ENCODE peak calls at places on chromosomes 3 and 15, in four cellular contexts. S is WTC11, O is HepG2, V is K562. P is an unnamed sample.

GRCh38 chr3:52005571-52005986 is 9.9 kb upstream of the RPL29 start:
- DNase-seq in S (peak), O (no peak), V (peak), P (no peak)

GRCh38 chr3:110495201-110495927 is 576.3 kb upstream of the NECTIN3 start:
- DNase-seq in S (peak), O (no peak), V (no peak), P (no peak)

GRCh38 chr15:68374346-68374745 is 57.6 kb downstream of the ITGA11 start:
- DNase-seq in S (no peak), O (no peak), V (no peak), P (no peak)

GRCh38 chr3:156619376-156619775 is 55.0 kb upstream of the TIPARP start:
- DNase-seq in S (no peak), O (no peak), V (no peak), P (no peak)

GRCh38 chr3:186067360-186068242 is 41.3 kb downstream of the ETV5 start:
- DNase-seq in S (no peak), O (no peak), V (no peak), P (no peak)

GRCh38 chr3:61841111-61841845 is 279.9 kb downstream of the PTPRG start:
- DNase-seq in S (no peak), O (no peak), V (no peak), P (no peak)

GRCh38 chr3:120472121-120472844 is 21.5 kb upstream of the FSTL1 start:
- DNase-seq in S (no peak), O (no peak), V (no peak), P (no peak)

GRCh38 chr15:79953951-79954444 is 17.0 kb downstream of the BCL2A1 start:
- DNase-seq in S (no peak), O (no peak), V (no peak), P (no peak)

GRCh38 chr15:75167588-75168076 is 34.0 kb upstream of the C15orf39 start:
- DNase-seq in S (no peak), O (no peak), V (no peak), P (no peak)

GRCh38 chr15:62021991-62022600 is 38.2 kb downstream of the VPS13C start:
- DNase-seq in S (no peak), O (peak), V (no peak), P (no peak)

GRCh38 chr3:71489315-71489761 is 94.2 kb downstream of the FOXP1 start:
- DNase-seq in S (no peak), O (no peak), V (no peak), P (no peak)

GRCh38 chr3:115348391-115348790 is 201.3 kb upstream of the ZBTB20 start:
- DNase-seq in S (no peak), O (no peak), V (no peak), P (no peak)

GRCh38 chr3:117355566-117355965 is 646.0 kb downstream of the TUSC7 start:
- DNase-seq in S (peak), O (peak), V (no peak), P (peak)

GRCh38 chr3:52006017-52006819 is 10.5 kb upstream of the RPL29 start:
- DNase-seq in S (no peak), O (no peak), V (no peak), P (no peak)

GRCh38 chr3:36804295-36805055 is 40.1 kb upstream of the DCLK3 start:
- DNase-seq in S (peak), O (no peak), V (no peak), P (no peak)

GRCh38 chr15:93452537-93453211 is 363.7 kb upstream of the RGMA start:
- DNase-seq in S (no peak), O (no peak), V (no peak), P (no peak)

GRCh38 chr15:93451265-93451664 is 362.3 kb upstream of the RGMA start:
- DNase-seq in S (no peak), O (no peak), V (no peak), P (no peak)

GRCh38 chr15:93454788-93455187 is 365.8 kb upstream of the RGMA start:
- DNase-seq in S (no peak), O (no peak), V (no peak), P (no peak)

GRCh38 chr15:93451822-93452221 is 362.8 kb upstream of the RGMA start:
- DNase-seq in S (no peak), O (no peak), V (no peak), P (no peak)

GRCh38 chr15:93449798-93450197 is 360.8 kb upstream of the RGMA start:
- DNase-seq in S (no peak), O (no peak), V (no peak), P (no peak)
- TF ChIP-seq ELF4 in S (no peak), O (no peak), V (no peak), P (no peak)

GRCh38 chr15:58295637-58296036 is 136.2 kb upstream of the LIPC start:
- DNase-seq in S (no peak), O (no peak), V (no peak), P (no peak)

GRCh38 chr15:58296276-58296675 is 135.5 kb upstream of the LIPC start:
- DNase-seq in S (no peak), O (no peak), V (no peak), P (no peak)

GRCh38 chr15:58291848-58292247 is 139.9 kb upstream of the LIPC start:
- DNase-seq in S (no peak), O (no peak), V (no peak), P (no peak)

GRCh38 chr15:58292761-58293175 is 139.0 kb upstream of the LIPC start:
- DNase-seq in S (no peak), O (no peak), V (no peak), P (no peak)

GRCh38 chr15:58293622-58294550 is 137.9 kb upstream of the LIPC start:
- DNase-seq in S (no peak), O (no peak), V (no peak), P (no peak)
- TF ChIP-seq ELF4 in S (no peak), O (no peak), V (no peak), P (no peak)

DNA sequence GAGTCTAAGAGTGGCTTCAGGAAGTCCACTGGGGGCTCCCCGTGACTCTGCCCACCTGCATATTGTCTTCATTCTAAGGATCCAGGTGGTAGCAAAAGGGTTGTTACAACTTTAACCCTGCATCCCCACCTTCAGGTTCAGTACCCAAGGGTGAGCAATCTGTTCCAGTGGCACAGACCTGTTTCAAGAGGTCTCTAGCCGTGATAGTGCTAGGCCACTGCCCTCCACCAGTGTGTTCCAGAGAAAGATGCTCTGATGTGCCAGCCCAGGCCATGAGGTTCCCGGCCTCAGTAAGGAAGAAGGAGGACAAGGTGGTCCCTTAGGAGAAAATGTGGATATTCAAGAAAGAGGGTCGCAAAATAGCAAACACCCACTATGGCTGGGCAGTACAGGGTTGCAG is 87.0 kb downstream of the IGF1R start:
- DNase-seq in S (no peak), O (no peak), V (no peak), P (no peak)
- TF ChIP-seq ELF4 in S (no peak), O (no peak), V (no peak), P (no peak)

GRCh38 chr15:20358066-20358780 is 183.4 kb downstream of the GOLGA6L6 start:
- DNase-seq in S (peak), O (no peak), V (peak), P (no peak)
- TF ChIP-seq ELF4 in S (no peak), O (no peak), V (no peak), P (no peak)

P was measured in HEK293T.